ENCODE peak calls at places on chromosomes 2 and 18, in ten cellular contexts. L is naive thymus-derived CD4-positive, alpha-beta T cell; U is AG09309; G is SW480; P is HTR-8/SVneo; N is GM04503; J is AG04450; R is central memory CD4-positive, alpha-beta T cell; E is AG08396; T is A172. Z is an unnamed sample.

GRCh38 chr2:241798631-241799521 is 10.1 kb upstream of the NEU4 start:
- DNase-seq in G (no peak), U (no peak), R (no peak), J (no peak), P (no peak), N (no peak), E (no peak), T (no peak), L (no peak), Z (no peak)

GRCh38 chr2:55026202-55026601 is 24.0 kb downstream of the RTN4 start:
- DNase-seq in U (no peak), E (no peak), J (no peak), R (no peak), G (no peak), T (no peak), L (no peak), N (no peak), P (no peak), Z (no peak)

GRCh38 chr2:180676520-180676919 is 303.9 kb upstream of the UBE2E3 start:
- DNase-seq in J (no peak), P (no peak), R (no peak), E (no peak), L (no peak), T (no peak), U (no peak), G (no peak), N (no peak), Z (no peak)

GRCh38 chr18:72543362-72544055 is 633 bp downstream of the CBLN2 start:
- DNase-seq in L (no peak), E (peak), G (no peak), U (no peak), P (no peak), J (no peak), R (no peak), T (no peak), N (no peak), Z (no peak)

GRCh38 chr2:239688098-239688497 is 287.3 kb upstream of the HDAC4 start:
- DNase-seq in J (no peak), E (no peak), L (no peak), P (no peak), T (no peak), U (no peak), N (no peak), G (no peak), R (no peak), Z (no peak)

GRCh38 chr2:146804288-146804687 is 1040.5 kb upstream of the ACVR2A start:
- DNase-seq in J (no peak), E (no peak), U (no peak), G (no peak), L (no peak), R (no peak), P (no peak), T (no peak), N (no peak), Z (no peak)

GRCh38 chr18:27378396-27379094 is 193.4 kb upstream of the CHST9 start:
- DNase-seq in R (no peak), P (no peak), G (no peak), U (no peak), L (no peak), J (no peak), N (no peak), T (peak), E (no peak), Z (no peak)

GRCh38 chr18:25136416-25137132 is 215.4 kb downstream of the ZNF521 start:
- DNase-seq in N (no peak), T (no peak), U (no peak), P (no peak), L (no peak), J (no peak), E (no peak), G (no peak), R (no peak), Z (no peak)

GRCh38 chr2:43592443-43592842 is 3.4 kb downstream of the THADA start:
- DNase-seq in J (no peak), T (peak), G (no peak), U (peak), E (no peak), L (no peak), N (no peak), P (no peak), R (no peak), Z (no peak)

GRCh38 chr2:23387221-23387550 is 2.2 kb downstream of the KLHL29 start:
- DNase-seq in E (no peak), N (no peak), P (no peak), U (no peak), T (no peak), R (no peak), G (no peak), J (no peak), L (no peak), Z (no peak)

GRCh38 chr2:201837824-201838340 is 31.5 kb downstream of the CDK15 start:
- DNase-seq in G (peak), L (no peak), R (no peak), E (no peak), P (no peak), N (no peak), T (no peak), J (no peak), U (no peak), Z (no peak)

GRCh38 chr2:197869501-197870111 is 65.2 kb downstream of the PLCL1 start:
- DNase-seq in G (no peak), N (no peak), R (peak), L (peak), E (no peak), P (no peak), T (peak), U (peak), J (no peak), Z (no peak)

GRCh38 chr2:48551548-48551947 is 21.6 kb downstream of the STON1 start:
- DNase-seq in G (no peak), L (no peak), U (no peak), N (no peak), E (no peak), P (no peak), R (no peak), T (no peak), J (no peak), Z (no peak)

GRCh38 chr2:28958689-28959088 is 22.4 kb upstream of the TOGARAM2 start:
- DNase-seq in E (peak), U (peak), N (peak), L (peak), T (peak), P (peak), J (peak), G (peak), R (peak), Z (peak)

GRCh38 chr2:197919487-197919886 is 115.1 kb downstream of the PLCL1 start:
- DNase-seq in L (no peak), U (no peak), J (no peak), P (no peak), E (no peak), R (no peak), N (no peak), T (peak), G (no peak), Z (no peak)

GRCh38 chr18:44939037-44939665 is 258.5 kb downstream of the SETBP1 start:
- DNase-seq in R (no peak), E (no peak), N (no peak), J (no peak), U (no peak), T (peak), L (no peak), G (no peak), P (no peak), Z (no peak)

GRCh38 chr2:170815746-170816498 is 765 bp upstream of the GAD1 start:
- DNase-seq in J (no peak), N (no peak), U (no peak), P (peak), R (peak), E (peak), T (peak), L (peak), G (peak), Z (no peak)

GRCh38 chr2:12155308-12156061 is 409.1 kb downstream of the LPIN1 start:
- DNase-seq in L (no peak), U (peak), G (peak), T (peak), J (peak), E (peak), R (no peak), P (peak), N (peak), Z (no peak)

GRCh38 chr2:80462654-80463053 is 158.1 kb upstream of the LRRTM1 start:
- DNase-seq in R (no peak), T (no peak), J (no peak), L (no peak), U (no peak), G (no peak), P (no peak), E (no peak), N (no peak), Z (no peak)

GRCh38 chr2:69936913-69937312 is 22.0 kb downstream of the MXD1 start:
- DNase-seq in G (no peak), L (no peak), U (no peak), P (no peak), R (no peak), E (no peak), N (no peak), T (peak), J (no peak), Z (no peak)

GRCh38 chr2:238294393-238295143 is 6.2 kb upstream of the PER2 start:
- DNase-seq in P (no peak), R (no peak), L (no peak), T (no peak), G (peak), U (no peak), E (no peak), N (no peak), J (no peak), Z (no peak)

GRCh38 chr2:176130153-176130916 is 830 bp downstream of the HOXD8 start:
- DNase-seq in E (no peak), P (no peak), U (no peak), G (peak), L (no peak), N (no peak), T (peak), J (no peak), R (no peak), Z (no peak)

GRCh38 chr2:29245742-29246387 is 130.7 kb downstream of the CLIP4 start:
- DNase-seq in R (no peak), J (no peak), U (no peak), T (no peak), G (peak), N (no peak), E (no peak), P (peak), L (no peak), Z (no peak)

GRCh38 chr2:100140582-100140981 is 1.8 kb downstream of the AFF3 start:
- DNase-seq in E (no peak), J (no peak), T (no peak), G (no peak), N (no peak), R (no peak), P (no peak), U (no peak), L (no peak), Z (no peak)

GRCh38 chr18:29892960-29893558 is 1149.5 kb downstream of the DSC3 start:
- DNase-seq in G (peak), N (no peak), L (no peak), P (no peak), T (peak), E (no peak), J (no peak), U (no peak), R (no peak), Z (no peak)

GRCh38 chr18:32271649-32272324 is 81.9 kb downstream of the MEP1B start:
- DNase-seq in U (peak), N (no peak), G (peak), L (peak), T (peak), J (peak), P (peak), E (peak), R (no peak), Z (no peak)

GRCh38 chr2:101892377-101892776 is 99.4 kb upstream of the IL1R2 start:
- DNase-seq in T (no peak), U (no peak), L (no peak), N (no peak), R (no peak), E (no peak), P (no peak), J (no peak), G (no peak), Z (no peak)

GRCh38 chr2:1501991-1502390 is 88.7 kb downstream of the TPO start:
- DNase-seq in E (no peak), N (no peak), U (no peak), R (no peak), T (no peak), L (no peak), G (no peak), P (no peak), J (no peak), Z (no peak)

GRCh38 chr2:8477511-8478132 is 204.2 kb upstream of the ID2 start:
- DNase-seq in T (peak), E (no peak), J (no peak), G (no peak), P (no peak), U (no peak), N (no peak), R (peak), L (no peak), Z (no peak)

GRCh38 chr2:95695613-95696012 is 103.8 kb downstream of the TRIM43 start:
- DNase-seq in T (no peak), U (no peak), N (no peak), G (no peak), J (no peak), P (no peak), E (no peak), L (no peak), R (no peak), Z (peak)

GRCh38 chr2:68643011-68643873 is at the start of gene PROKR1:
- DNase-seq in L (no peak), G (peak), U (no peak), J (no peak), T (no peak), E (peak), P (peak), R (no peak), N (no peak), Z (no peak)

GRCh38 chr18:54238181-54238936 is 13.9 kb upstream of the MBD2 start:
- DNase-seq in N (no peak), P (no peak), G (no peak), J (no peak), L (no peak), T (no peak), R (no peak), E (no peak), U (no peak), Z (no peak)